ENCODE peak calls at places on chromosome 9, in five cellular contexts. J, S, L, A and D are unnamed samples.

GRCh38 chr9:130499804-130500263 is 55.1 kb downstream of the ASS1 start:
- DNase-seq in J (peak), S (no peak), L (no peak), A (no peak), D (peak)

GRCh38 chr9:40926404-40927259 is 201.8 kb downstream of the FOXD4L6 start:
- DNase-seq in J (no peak), S (no peak), L (no peak), A (no peak), D (no peak)

GRCh38 chr9:93649610-93650261 is 73.4 kb downstream of the PHF2 start:
- DNase-seq in J (no peak), S (no peak), L (no peak), A (no peak), D (no peak)

GRCh38 chr9:112751059-112751795 is 667 bp downstream of the SNX30 start:
- DNase-seq in J (peak), S (peak), L (peak), A (peak), D (no peak)

GRCh38 chr9:78505546-78505945 is 208.6 kb downstream of the PSAT1 start:
- DNase-seq in J (no peak), S (no peak), L (no peak), A (no peak), D (no peak)

GRCh38 chr9:114285166-114285867 is 37.6 kb upstream of the ORM1 start:
- DNase-seq in J (peak), S (peak), L (peak), A (peak), D (no peak)

GRCh38 chr9:22446950-22447606 is 454 bp downstream of the DMRTA1 start:
- DNase-seq in J (peak), S (no peak), L (peak), A (peak), D (no peak)

GRCh38 chr9:135137398-135137832 is 49.9 kb downstream of the OLFM1 start:
- DNase-seq in J (no peak), S (no peak), L (no peak), A (peak), D (no peak)

GRCh38 chr9:85425153-85425611 is 316.6 kb downstream of the AGTPBP1 start:
- DNase-seq in J (peak), S (no peak), L (peak), A (peak), D (peak)

GRCh38 chr9:85420750-85421149 is 321.0 kb downstream of the AGTPBP1 start:
- DNase-seq in J (no peak), S (peak), L (peak), A (no peak), D (peak)

GRCh38 chr9:81753436-81753835 is 64.1 kb upstream of the TLE1 start:
- DNase-seq in J (no peak), S (no peak), L (no peak), A (no peak), D (peak)

GRCh38 chr9:2291980-2292704 is 277.0 kb downstream of the SMARCA2 start:
- DNase-seq in J (no peak), S (no peak), L (no peak), A (peak), D (peak)

DNA sequence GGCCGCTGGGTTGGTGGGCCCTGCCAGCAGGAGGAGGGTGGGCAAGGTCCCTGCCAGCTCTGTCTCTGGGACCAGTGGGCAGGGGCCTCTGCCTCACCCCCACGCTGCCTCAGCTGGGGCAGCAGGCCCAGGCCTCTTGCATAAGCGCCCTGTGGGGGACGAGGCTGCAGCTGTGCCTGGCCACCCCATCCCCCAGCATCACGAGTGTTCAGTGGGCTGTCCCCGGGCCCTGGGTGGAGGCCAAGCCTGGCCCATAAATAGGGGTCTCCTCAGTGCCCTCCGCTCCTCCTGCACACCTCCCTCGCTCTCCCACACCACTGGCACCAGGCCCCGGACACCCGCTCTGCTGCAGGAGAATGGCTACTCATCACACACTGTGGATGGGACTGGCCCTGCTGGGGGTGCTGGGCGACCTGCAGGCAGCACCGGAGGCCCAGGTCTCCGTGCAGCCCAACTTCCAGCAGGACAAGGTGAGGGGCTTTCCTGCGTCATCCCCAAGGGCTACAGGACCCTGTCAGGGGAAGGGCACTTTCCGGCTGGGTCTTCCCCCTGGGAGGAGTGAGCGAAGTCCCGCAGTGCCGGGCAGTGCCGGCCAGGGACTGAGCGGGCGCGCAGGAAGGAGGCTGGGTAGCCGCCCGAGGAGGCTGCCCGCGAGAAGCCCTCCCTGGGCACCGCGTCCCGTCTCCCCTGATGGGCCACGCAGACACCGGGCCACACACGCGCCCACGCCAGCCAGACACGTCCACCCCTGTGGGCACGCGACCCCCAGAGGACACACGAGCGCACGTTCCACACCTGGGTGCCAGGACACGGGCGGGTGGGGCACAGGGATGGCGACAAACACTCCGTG is at the start of gene PTGDS:
- DNase-seq in J (no peak), S (no peak), L (no peak), A (no peak), D (no peak)
- H3K4me3 ChIP-seq in J (peak), S (peak), L (peak), A (peak), D (peak)

GRCh38 chr9:98709968-98710965 is 1.5 kb upstream of the GABBR2 start:
- DNase-seq in J (peak), S (no peak), L (peak), A (no peak), D (no peak)

GRCh38 chr9:98708103-98708932 is 417 bp downstream of the GABBR2 start:
- DNase-seq in J (peak), S (no peak), L (no peak), A (no peak), D (no peak)

GRCh38 chr9:98707158-98708102 is 1.3 kb downstream of the GABBR2 start:
- DNase-seq in J (peak), S (peak), L (peak), A (peak), D (no peak)

GRCh38 chr9:98706651-98707103 is 2.1 kb downstream of the GABBR2 start:
- DNase-seq in J (no peak), S (no peak), L (peak), A (no peak), D (no peak)

DNA sequence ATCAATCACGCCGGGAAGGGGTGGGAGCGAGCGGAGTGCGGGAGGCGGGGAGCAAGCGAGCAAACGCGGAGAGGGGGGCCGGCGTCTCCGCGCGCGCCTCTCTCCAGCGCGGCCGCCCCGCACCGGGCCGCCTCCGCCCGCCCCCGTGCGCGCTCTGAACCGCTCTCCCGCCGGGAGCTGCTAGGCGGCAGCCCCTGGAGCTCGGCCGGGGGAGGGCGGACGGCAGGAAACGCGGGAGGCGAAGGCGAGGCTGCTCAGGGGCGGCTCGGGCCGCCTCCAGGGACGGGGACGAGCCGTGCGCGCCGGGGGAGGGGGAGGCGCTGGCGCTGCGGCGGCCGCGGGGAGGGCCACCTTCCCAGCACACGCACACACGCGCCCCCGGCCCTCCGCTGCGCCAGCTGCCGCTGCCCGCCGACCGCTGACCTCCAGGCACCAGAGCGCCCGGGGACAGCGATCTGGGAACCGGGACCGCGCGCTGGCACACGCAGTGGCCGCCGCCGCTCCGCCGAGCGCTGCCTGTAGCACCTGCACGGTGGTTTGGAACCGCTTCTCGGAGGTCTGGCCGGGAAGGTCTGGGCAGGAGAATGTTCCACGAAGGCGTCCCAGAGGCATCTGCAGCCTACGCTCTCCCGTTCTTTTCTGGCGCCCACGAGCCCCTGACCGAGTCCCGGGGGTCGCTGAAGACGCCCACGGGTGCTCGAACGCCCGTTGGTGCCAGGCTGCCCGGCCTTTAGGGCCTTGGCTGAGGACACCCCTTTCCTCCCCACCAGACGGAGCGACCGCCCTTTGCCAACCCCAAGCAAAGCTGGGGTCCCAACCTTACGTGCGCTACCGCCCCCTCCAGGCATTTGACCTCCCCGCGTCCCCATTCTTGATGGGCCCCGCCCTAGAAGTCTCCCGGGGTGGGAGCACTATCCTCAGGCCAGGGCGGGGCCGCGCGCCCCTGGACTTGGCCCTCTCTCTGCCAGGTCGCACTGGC is at the start of gene GABBR2:
- DNase-seq in J (peak), S (no peak), L (no peak), A (no peak), D (no peak)
- TF ChIP-seq CTCF in J (no peak), S (no peak), L (no peak), A (no peak), D (no peak)

DNA sequence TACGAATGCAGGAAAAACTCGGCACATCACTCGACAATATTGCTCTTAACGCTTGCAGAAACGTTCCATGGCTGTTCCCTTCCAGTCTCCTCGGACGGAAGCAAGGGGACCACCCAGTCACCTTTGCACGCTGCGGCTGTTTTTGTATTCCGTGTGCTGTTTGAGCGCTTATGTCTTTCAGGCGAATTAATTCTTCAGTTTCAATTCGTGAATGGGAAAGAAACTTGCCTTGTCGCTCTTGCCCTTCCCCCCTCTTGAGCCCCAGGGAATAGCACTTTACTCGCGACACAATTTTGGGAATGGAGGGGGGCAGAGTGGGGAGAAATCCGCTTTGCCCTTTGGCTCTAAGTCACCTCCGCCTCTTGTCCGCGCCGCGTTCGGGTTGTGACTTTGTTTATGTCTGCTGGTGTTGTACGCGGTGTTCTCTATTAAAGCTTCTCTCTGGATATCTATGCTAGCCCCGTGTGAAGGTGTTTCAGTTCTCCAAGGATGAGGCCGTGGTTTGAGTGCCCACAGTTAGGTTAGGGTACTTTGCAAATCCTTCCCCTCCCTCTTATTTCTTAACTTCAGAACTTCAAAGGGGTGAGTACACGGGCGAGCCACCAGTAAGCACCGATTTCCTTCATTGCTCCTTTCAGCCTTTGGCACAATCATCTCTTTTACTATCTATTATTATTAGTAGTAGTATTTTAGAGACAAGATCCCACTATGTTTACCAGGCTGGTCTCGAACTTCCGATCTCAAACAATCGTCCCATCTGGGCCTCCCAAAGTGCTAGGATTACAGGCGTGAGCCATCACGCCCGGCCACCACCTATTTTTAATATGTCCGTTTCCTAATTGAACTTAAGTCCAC is 2.7 kb downstream of the FOXB2 start:
- DNase-seq in J (no peak), S (no peak), L (no peak), A (no peak), D (no peak)
- H3K4me3 ChIP-seq in J (no peak), S (no peak), L (no peak), A (no peak), D (no peak)

GRCh38 chr9:109555215-109555614 is 57.1 kb upstream of the PTPN3 start:
- DNase-seq in J (no peak), S (no peak), L (no peak), A (no peak), D (no peak)

GRCh38 chr9:109558718-109559151 is 60.6 kb upstream of the PTPN3 start:
- DNase-seq in J (no peak), S (no peak), L (no peak), A (no peak), D (no peak)

GRCh38 chr9:109556061-109556460 is 58.0 kb upstream of the PTPN3 start:
- DNase-seq in J (no peak), S (no peak), L (no peak), A (no peak), D (peak)

GRCh38 chr9:109557481-109557880 is 59.4 kb upstream of the PTPN3 start:
- DNase-seq in J (no peak), S (no peak), L (no peak), A (no peak), D (peak)

DNA sequence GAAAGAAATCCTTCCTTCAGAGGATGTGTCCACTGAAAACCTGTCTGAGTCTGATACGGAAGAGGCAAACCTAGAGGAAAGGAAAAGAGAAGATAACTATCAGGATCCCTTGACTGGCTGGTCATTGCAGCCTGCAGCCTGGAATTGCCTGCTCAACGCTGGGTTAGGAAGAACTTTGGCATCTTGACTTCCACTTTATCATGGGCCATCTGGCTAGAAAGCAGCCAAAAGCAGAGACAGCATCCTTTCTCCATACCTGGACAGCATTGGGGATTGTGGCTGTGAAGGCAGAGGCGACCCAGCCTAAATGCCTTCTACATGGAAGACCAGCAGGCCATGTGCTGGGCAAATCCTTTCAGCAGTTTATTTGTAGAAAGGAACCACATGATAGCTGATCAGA is 58.7 kb upstream of the PTPN3 start:
- DNase-seq in J (no peak), S (no peak), L (no peak), A (no peak), D (no peak)
- TF ChIP-seq CTCF in J (no peak), S (no peak), L (no peak), A (no peak), D (no peak)

GRCh38 chr9:121651295-121652036 is at the start of gene DAB2IP:
- DNase-seq in J (no peak), S (peak), L (no peak), A (peak), D (no peak)

GRCh38 chr9:121652037-121652837 is 803 bp downstream of the DAB2IP start:
- DNase-seq in J (no peak), S (no peak), L (no peak), A (peak), D (no peak)

GRCh38 chr9:121651014-121651294 is 480 bp upstream of the DAB2IP start:
- DNase-seq in J (no peak), S (no peak), L (no peak), A (no peak), D (no peak)

GRCh38 chr9:121654497-121655140 is 3.2 kb downstream of the DAB2IP start:
- DNase-seq in J (no peak), S (no peak), L (no peak), A (no peak), D (no peak)

GRCh38 chr9:121652838-121653231 is 1.4 kb downstream of the DAB2IP start:
- DNase-seq in J (no peak), S (no peak), L (no peak), A (no peak), D (no peak)
- H3K4me3 ChIP-seq in J (no peak), S (peak), L (no peak), A (peak), D (peak)

GRCh38 chr9:4167728-4168127 is 132.1 kb downstream of the GLIS3 start:
- DNase-seq in J (no peak), S (no peak), L (no peak), A (no peak), D (no peak)
- TF ChIP-seq CTCF in J (no peak), S (no peak), L (no peak), A (no peak), D (no peak)

GRCh38 chr9:116154334-116154975 is 864 bp downstream of the PAPPA start:
- DNase-seq in J (no peak), S (no peak), L (no peak), A (peak), D (no peak)
- H3K4me3 ChIP-seq in J (peak), S (peak), L (peak), A (no peak), D (peak)